ENCODE peak calls at places on chromosome 15, in six cellular contexts. K, U, W, E, G and R are unnamed samples.

GRCh38 chr15:63987979-63988378 is 58.3 kb downstream of the DAPK2 start:
- DNase-seq in K (no peak), G (no peak), U (no peak), E (no peak), W (no peak), R (peak)

GRCh38 chr15:36601497-36601932 is 22.1 kb downstream of the CDIN1 start:
- DNase-seq in W (no peak), E (peak), U (peak), K (no peak), G (peak), R (no peak)

GRCh38 chr15:81379269-81379668 is 5.3 kb upstream of the TMC3 start:
- DNase-seq in K (no peak), W (no peak), E (no peak), G (no peak), U (no peak), R (no peak)

GRCh38 chr15:75073197-75073596 is 49.8 kb downstream of the PPCDC start:
- DNase-seq in K (no peak), G (peak), U (no peak), W (no peak), E (no peak), R (no peak)

GRCh38 chr15:38885001-38885400 is 320.4 kb upstream of the RASGRP1 start:
- DNase-seq in G (no peak), U (no peak), K (no peak), E (no peak), W (no peak), R (no peak)

GRCh38 chr15:90660195-90660995 is 56.8 kb upstream of the BLM start:
- DNase-seq in W (peak), K (no peak), E (peak), G (peak), U (peak), R (no peak)

GRCh38 chr15:66751579-66751978 is 49.5 kb downstream of the SMAD6 start:
- DNase-seq in U (no peak), W (no peak), K (peak), E (no peak), G (peak), R (no peak)

GRCh38 chr15:87829651-87830050 is 426.9 kb downstream of the NTRK3 start:
- DNase-seq in K (no peak), E (no peak), U (peak), W (no peak), G (no peak), R (no peak)

GRCh38 chr15:68518046-68518445 is 60.7 kb upstream of the CORO2B start:
- DNase-seq in G (no peak), W (no peak), E (no peak), K (no peak), U (no peak), R (no peak)

GRCh38 chr15:92083190-92083589 is 229.7 kb downstream of the SLCO3A1 start:
- DNase-seq in U (no peak), K (no peak), G (no peak), E (no peak), W (no peak), R (no peak)

GRCh38 chr15:64237677-64238076 is 74.9 kb upstream of the PPIB start:
- DNase-seq in K (no peak), G (no peak), E (no peak), U (no peak), W (no peak), R (no peak)

GRCh38 chr15:60528530-60528929 is 49.6 kb upstream of the ICE2 start:
- DNase-seq in K (no peak), G (no peak), U (no peak), W (no peak), E (no peak), R (no peak)

GRCh38 chr15:39000008-39000734 is 435.6 kb upstream of the RASGRP1 start:
- DNase-seq in W (no peak), G (no peak), K (no peak), U (no peak), E (no peak), R (no peak)

GRCh38 chr15:62549345-62549970 is 384.4 kb upstream of the C2CD4B start:
- DNase-seq in G (peak), W (no peak), K (no peak), E (no peak), U (no peak), R (peak)

GRCh38 chr15:78212546-78213424 is 21.6 kb downstream of the ACSBG1 start:
- DNase-seq in U (peak), K (peak), W (no peak), G (peak), E (peak), R (peak)

GRCh38 chr15:92528736-92529135 is 126.8 kb downstream of the FAM174B start:
- DNase-seq in K (no peak), G (no peak), W (no peak), U (no peak), E (no peak), R (no peak)

GRCh38 chr15:99438691-99439523 is 126.9 kb upstream of the MEF2A start:
- DNase-seq in G (no peak), U (no peak), E (no peak), W (peak), K (no peak), R (no peak)

GRCh38 chr15:68384451-68385239 is 47.3 kb downstream of the ITGA11 start:
- DNase-seq in U (peak), W (no peak), G (peak), K (no peak), E (peak), R (no peak)

GRCh38 chr15:52419494-52419893 is 109.2 kb downstream of the MYO5A start:
- DNase-seq in G (no peak), U (no peak), K (no peak), W (no peak), E (no peak), R (no peak)

GRCh38 chr15:57747206-57747605 is 40.7 kb downstream of the POLR2M start:
- DNase-seq in U (no peak), G (peak), K (no peak), E (no peak), W (no peak), R (no peak)

GRCh38 chr15:41022487-41023090 is 69.3 kb downstream of the CHAC1 start:
- DNase-seq in K (peak), G (peak), E (no peak), W (no peak), U (peak), R (peak)

GRCh38 chr15:49645937-49646336 is 25.1 kb downstream of the DTWD1 start:
- DNase-seq in K (peak), E (no peak), W (no peak), U (peak), G (peak), R (peak)

GRCh38 chr15:51499379-51499976 is 123.1 kb downstream of the DMXL2 start:
- DNase-seq in U (peak), K (no peak), G (no peak), E (no peak), W (no peak), R (peak)